ENCODE peak calls at places on chromosomes 1 and 21, in nine cellular contexts. S, X, M, T, U, G, F, B and C are unnamed samples.

GRCh38 chr1:33371334-33371733 is 50.4 kb upstream of the A3GALT2 start:
- DNase-seq in M (no peak), G (no peak), T (no peak), U (no peak), B (no peak), S (no peak), X (no peak), F (no peak), C (no peak)

GRCh38 chr1:6157528-6158174 is 22.5 kb downstream of the CHD5 start:
- DNase-seq in U (peak), T (no peak), M (peak), B (no peak), G (no peak), F (peak), X (peak), S (no peak), C (no peak)

GRCh38 chr1:208975456-208975855 is 608.1 kb upstream of the CAMK1G start:
- DNase-seq in X (no peak), F (no peak), G (no peak), U (no peak), M (no peak), S (no peak), T (no peak), B (no peak), C (no peak)

GRCh38 chr1:21607549-21608529 is 61.3 kb downstream of the RAP1GAP start:
- DNase-seq in F (peak), B (no peak), S (no peak), G (peak), M (no peak), X (peak), T (peak), U (no peak), C (peak)

GRCh38 chr1:21020151-21020550 is 156.5 kb downstream of the EIF4G3 start:
- DNase-seq in B (no peak), G (no peak), T (no peak), U (no peak), X (no peak), S (no peak), M (no peak), F (no peak), C (no peak)

GRCh38 chr1:93701619-93702018 is 20.0 kb upstream of the BCAR3 start:
- DNase-seq in F (peak), M (peak), X (peak), T (no peak), U (peak), S (no peak), B (no peak), G (peak), C (no peak)

GRCh38 chr1:234965128-234965527 is 163.5 kb downstream of the TOMM20 start:
- DNase-seq in M (no peak), G (no peak), S (no peak), B (no peak), X (no peak), T (no peak), U (no peak), F (no peak), C (no peak)

GRCh38 chr1:197841828-197842573 is 60.4 kb upstream of the C1orf53 start:
- DNase-seq in G (no peak), X (no peak), S (no peak), F (no peak), M (no peak), U (no peak), T (no peak), B (no peak), C (no peak)

GRCh38 chr1:7722670-7723012 is 48.5 kb upstream of the VAMP3 start:
- DNase-seq in S (no peak), G (no peak), T (no peak), B (no peak), X (no peak), U (no peak), F (no peak), M (no peak), C (no peak)

GRCh38 chr1:208476825-208477170 is 232.6 kb upstream of the PLXNA2 start:
- DNase-seq in G (no peak), S (no peak), T (no peak), B (no peak), F (no peak), U (no peak), X (no peak), M (no peak), C (no peak)

GRCh38 chr1:76336951-76337371 is 262.4 kb downstream of the ST6GALNAC3 start:
- DNase-seq in U (no peak), X (peak), S (peak), M (no peak), B (peak), F (peak), G (peak), T (no peak), C (peak)

GRCh38 chr1:226436855-226437491 is 29.1 kb upstream of the PARP1 start:
- DNase-seq in T (peak), M (no peak), F (no peak), U (no peak), B (no peak), X (no peak), S (no peak), G (no peak), C (no peak)

GRCh38 chr1:170313306-170313705 is 167.5 kb downstream of the NTMT2 start:
- DNase-seq in B (no peak), X (no peak), G (no peak), F (no peak), S (no peak), M (no peak), T (no peak), U (no peak), C (no peak)

GRCh38 chr1:179706339-179706941 is 36.7 kb upstream of the FAM163A start:
- DNase-seq in F (peak), X (peak), G (peak), S (no peak), B (no peak), U (no peak), T (peak), M (peak), C (no peak)

GRCh38 chr1:23558872-23559135 is 497 bp downstream of the ID3 start:
- DNase-seq in U (no peak), X (no peak), T (no peak), F (no peak), B (no peak), G (no peak), M (no peak), S (no peak), C (no peak)

GRCh38 chr1:51061231-51061943 is 40.6 kb upstream of the C1orf185 start:
- DNase-seq in M (no peak), T (no peak), F (no peak), S (no peak), X (peak), G (no peak), U (no peak), B (no peak), C (no peak)

GRCh38 chr1:107992341-107992740 is 27.4 kb upstream of the VAV3 start:
- DNase-seq in G (no peak), M (no peak), B (no peak), U (no peak), T (no peak), F (no peak), X (no peak), S (no peak), C (no peak)

GRCh38 chr1:46535063-46535462 is 16.4 kb downstream of the KNCN start:
- DNase-seq in B (no peak), U (no peak), S (no peak), X (no peak), T (no peak), F (peak), G (no peak), M (no peak), C (no peak)

GRCh38 chr1:209485167-209485566 is 98.3 kb upstream of the CAMK1G start:
- DNase-seq in B (no peak), G (no peak), X (peak), T (no peak), M (peak), F (peak), S (no peak), U (no peak), C (no peak)

GRCh38 chr1:247111636-247112478 is 7.7 kb upstream of the ZNF669 start:
- DNase-seq in U (peak), T (peak), X (no peak), S (peak), G (peak), B (peak), F (peak), M (no peak), C (no peak)

GRCh38 chr1:82160036-82160435 is 359.3 kb downstream of the ADGRL2 start:
- DNase-seq in U (no peak), S (no peak), G (no peak), M (peak), B (no peak), T (no peak), X (peak), F (no peak), C (no peak)

GRCh38 chr21:29351691-29352090 is 53.0 kb downstream of the BACH1 start:
- DNase-seq in S (no peak), G (no peak), X (no peak), M (no peak), U (no peak), T (no peak), B (no peak), F (no peak), C (no peak)

GRCh38 chr1:228321478-228321877 is 85.2 kb downstream of the TRIM11 start:
- DNase-seq in X (no peak), U (no peak), T (no peak), M (no peak), S (no peak), F (no peak), G (no peak), B (no peak), C (no peak)

GRCh38 chr21:33901421-33902288 is 13.9 kb downstream of the ATP5PO start:
- DNase-seq in G (no peak), F (peak), U (no peak), M (no peak), S (no peak), T (no peak), X (peak), B (peak), C (no peak)

GRCh38 chr21:14438204-14438603 is 55.3 kb upstream of the HSPA13 start:
- DNase-seq in S (no peak), F (peak), M (no peak), T (no peak), U (no peak), B (no peak), X (no peak), G (no peak), C (no peak)

GRCh38 chr1:1069711-1070676 is 4.1 kb downstream of the RNF223 start:
- DNase-seq in T (peak), M (no peak), B (no peak), F (no peak), G (no peak), S (no peak), U (no peak), X (no peak), C (no peak)

GRCh38 chr1:78088015-78088414 is 42.2 kb downstream of the GIPC2 start:
- DNase-seq in G (no peak), T (no peak), X (no peak), S (no peak), U (no peak), M (no peak), F (no peak), B (no peak), C (no peak)